ENCODE peak calls at places on chromosomes 5 and 9, in ten cellular contexts. R, B, X, Q, H, Z, A, M, P and N are unnamed samples.

GRCh38 chr5:115558388-115558956 is 13.9 kb upstream of the FEM1C start:
- DNase-seq in H (no peak), A (no peak), X (peak; percentile 75), B (no peak), P (peak; percentile 52), Z (no peak), M (no peak), Q (no peak), R (no peak), N (no peak)

GRCh38 chr5:179345429-179346321 is at the start of gene ADAMTS2:
- DNase-seq in P (no peak), Z (no peak), Q (peak; percentile 88), H (no peak), A (peak; percentile 50), X (peak; percentile 10), M (no peak), R (peak; percentile 6), B (no peak), N (no peak)

GRCh38 chr5:132000677-132001453 is 10.6 kb downstream of the ACSL6 start:
- DNase-seq in Z (no peak), H (peak; percentile 22), M (no peak), X (no peak), B (no peak), Q (no peak), P (no peak), R (no peak), A (peak; percentile 25), N (no peak)

GRCh38 chr5:177458912-177459350 is 12.3 kb downstream of the PRR7 start:
- DNase-seq in P (no peak), Q (peak; percentile 73), X (no peak), R (no peak), B (no peak), H (no peak), A (no peak), Z (no peak), M (no peak), N (no peak)

GRCh38 chr9:100196215-100196614 is 97.2 kb downstream of the INVS start:
- DNase-seq in A (no peak), X (no peak), H (no peak), Q (no peak), P (no peak), B (no peak), Z (no peak), M (no peak), R (no peak), N (no peak)

GRCh38 chr5:68225911-68226563 is 10.5 kb downstream of the PIK3R1 start:
- DNase-seq in H (no peak), A (peak; percentile 68), X (no peak), B (no peak), P (no peak), Q (no peak), M (no peak), R (no peak), Z (no peak), N (no peak)

GRCh38 chr5:52134013-52134650 is 653.6 kb upstream of the ITGA1 start:
- DNase-seq in H (no peak), R (no peak), X (no peak), A (no peak), Z (no peak), Q (no peak), P (peak; percentile 59), M (no peak), B (no peak), N (no peak)

GRCh38 chr9:128372784-128373183 is 1.6 kb downstream of the URM1 start:
- DNase-seq in A (no peak), B (no peak), R (no peak), H (no peak), M (no peak), Q (no peak), P (peak; percentile 15), X (no peak), Z (no peak), N (no peak)

GRCh38 chr5:156375895-156376495 is 49.0 kb downstream of the SGCD start:
- DNase-seq in P (no peak), H (no peak), A (no peak), Z (no peak), X (no peak), R (no peak), M (no peak), Q (no peak), B (no peak), N (no peak)

GRCh38 chr9:121927081-121927480 is 166.0 kb downstream of the TTLL11 start:
- DNase-seq in M (no peak), B (no peak), A (no peak), X (no peak), Q (no peak), R (no peak), H (no peak), Z (no peak), P (no peak), N (no peak)

GRCh38 chr5:72470817-72471216 is 36.4 kb downstream of the ZNF366 start:
- DNase-seq in B (no peak), R (no peak), M (no peak), X (no peak), Z (no peak), A (no peak), H (no peak), P (no peak), Q (no peak), N (no peak)

GRCh38 chr5:176612008-176612407 is 2.1 kb upstream of the GPRIN1 start:
- DNase-seq in Q (no peak), M (no peak), H (no peak), R (no peak), P (no peak), Z (no peak), A (no peak), B (no peak), X (no peak), N (no peak)

GRCh38 chr5:157511656-157512644 is 51.9 kb downstream of the NIPAL4 start:
- DNase-seq in P (peak; percentile 98), H (peak; percentile 79), B (peak; percentile 66), Z (no peak), R (peak; percentile 8), M (no peak), X (peak; percentile 49), Q (peak; percentile 99), A (peak; percentile 80), N (peak; percentile 95)

GRCh38 chr5:173707392-173707791 is 90.9 kb upstream of the BOD1 start:
- DNase-seq in Q (no peak), A (no peak), X (peak; percentile 10), H (no peak), B (no peak), P (no peak), R (no peak), Z (no peak), M (no peak), N (no peak)
- TF ChIP-seq POLR2AphosphoS5 in Q (no peak), A (no peak), X (peak; percentile 65), H (no peak), B (no peak), P (no peak), R (no peak), Z (no peak), M (no peak), N (no peak)

GRCh38 chr9:136943291-136944093 is 1.0 kb downstream of the FBXW5 start:
- DNase-seq in Z (peak; percentile 79), X (no peak), H (no peak), M (peak; percentile 70), A (peak; percentile 43), Q (peak; percentile 64), P (no peak), B (no peak), R (no peak), N (peak; percentile 76)
- TF ChIP-seq POLR2AphosphoS5 in Z (no peak), X (no peak), H (no peak), M (no peak), A (no peak), Q (no peak), P (no peak), B (no peak), R (peak; percentile 54), N (no peak)

GRCh38 chr5:8057764-8058163 is 188.8 kb downstream of the MTRR start:
- DNase-seq in P (no peak), A (no peak), Q (no peak), Z (no peak), H (no peak), B (no peak), R (no peak), M (no peak), X (no peak), N (no peak)
- TF ChIP-seq POLR2AphosphoS5 in P (no peak), A (no peak), Q (no peak), Z (no peak), H (no peak), B (no peak), R (no peak), M (no peak), X (no peak), N (no peak)

GRCh38 chr9:122936883-122937282 is 3.9 kb upstream of the RABGAP1 start:
- DNase-seq in Q (no peak), H (no peak), P (no peak), A (no peak), Z (no peak), M (no peak), B (no peak), R (no peak), X (no peak), N (no peak)

GRCh38 chr9:122944960-122945888 is 4.4 kb downstream of the RABGAP1 start:
- DNase-seq in A (no peak), X (no peak), P (no peak), Z (no peak), M (no peak), B (no peak), R (no peak), H (no peak), Q (no peak), N (no peak)

GRCh38 chr9:122939611-122940010 is 1.2 kb upstream of the RABGAP1 start:
- DNase-seq in Q (no peak), Z (no peak), M (no peak), A (no peak), R (no peak), H (no peak), X (no peak), P (no peak), B (no peak), N (no peak)

GRCh38 chr9:122941560-122942234 is 877 bp downstream of the RABGAP1 start:
- DNase-seq in M (no peak), Q (peak; percentile 52), Z (no peak), R (no peak), H (peak; percentile 38), P (peak; percentile 67), B (no peak), X (peak; percentile 37), A (no peak), N (no peak)

DNA sequence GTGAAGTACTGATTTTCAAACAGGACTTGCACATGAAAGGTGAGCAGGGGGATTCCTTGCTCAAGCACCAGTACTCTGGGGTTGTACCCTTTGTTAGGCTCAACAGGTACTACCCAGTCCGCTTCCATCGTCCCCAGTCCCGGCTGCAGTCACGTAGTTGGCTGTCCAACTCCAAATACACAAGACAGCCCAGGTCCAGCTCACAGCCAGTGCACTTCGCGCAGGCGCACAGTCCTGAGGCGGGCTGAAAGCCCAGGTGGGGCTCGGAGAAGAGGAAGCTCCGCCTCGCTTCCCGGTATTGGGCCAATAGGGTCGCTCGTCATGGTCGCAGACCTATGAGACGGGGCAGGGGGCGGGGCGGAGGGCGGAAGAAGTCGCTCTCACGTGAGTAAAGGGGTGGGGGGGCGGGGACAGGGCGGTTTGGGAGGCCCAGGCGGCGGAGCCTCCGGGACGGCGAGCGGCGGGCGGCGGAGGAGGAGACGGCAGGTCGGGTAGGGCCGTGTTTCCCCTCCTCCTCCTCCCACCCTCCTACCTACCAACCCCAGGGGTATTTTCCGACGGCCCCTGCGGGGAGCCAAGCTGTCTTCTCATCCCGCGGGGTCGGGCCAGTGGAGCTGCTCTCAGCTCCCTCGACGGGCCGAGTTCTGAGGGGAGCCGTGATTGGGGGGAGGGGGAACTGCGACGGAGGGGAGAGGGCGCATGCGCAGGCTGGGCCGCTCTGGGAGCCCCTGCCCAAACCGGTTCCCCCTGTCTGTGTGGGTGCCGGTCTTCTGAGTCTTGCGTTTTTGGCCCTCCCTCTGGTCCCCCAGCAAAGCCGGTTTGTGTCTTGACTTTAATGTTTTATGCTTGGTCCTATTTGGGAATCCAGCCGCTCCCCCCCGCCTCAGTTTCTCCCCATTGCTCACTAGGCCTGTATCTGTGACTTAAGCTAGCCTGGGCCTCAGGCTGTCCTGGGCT is at the start of gene RABGAP1:
- DNase-seq in H (peak; percentile 97), R (peak; percentile 96), P (peak; percentile 98), Z (peak; percentile 89), X (peak; percentile 99), A (peak; percentile 100), M (peak; percentile 93), B (peak; percentile 96), Q (peak; percentile 100), N (peak; percentile 100)
- TF ChIP-seq POLR2AphosphoS5 in H (peak; percentile 85), R (peak; percentile 87), P (peak; percentile 87), Z (peak; percentile 85), X (peak; percentile 78), A (peak; percentile 91), M (peak; percentile 75), B (peak; percentile 90), Q (peak; percentile 96), N (no peak)